ENCODE peak calls at places on chromosomes 5 and 9, in six cellular contexts. A, Q, E, R, O and U are unnamed samples.

GRCh38 chr9:88733651-88734470 is 198.9 kb downstream of the NXNL2 start:
- DNase-seq in A (no peak), Q (no peak), E (no peak), R (no peak), O (no peak), U (no peak)

GRCh38 chr5:129996896-129997295 is 92.6 kb downstream of the CHSY3 start:
- DNase-seq in A (no peak), Q (no peak), E (no peak), R (no peak), O (no peak), U (no peak)

GRCh38 chr5:62296998-62297397 is 9.0 kb upstream of the KIF2A start:
- DNase-seq in A (no peak), Q (no peak), E (no peak), R (no peak), O (no peak), U (no peak)

GRCh38 chr5:7634837-7635236 is 216.1 kb downstream of the CFAP90 start:
- DNase-seq in A (no peak), Q (no peak), E (no peak), R (no peak), O (no peak), U (no peak)

GRCh38 chr5:132498686-132499271 is 8.2 kb upstream of the IRF1 start:
- DNase-seq in A (no peak), Q (no peak), E (no peak), R (peak; percentile 32), O (no peak), U (no peak)

GRCh38 chr9:20873240-20873860 is 158.1 kb downstream of the HACD4 start:
- DNase-seq in A (no peak), Q (no peak), E (no peak), R (no peak), O (no peak), U (no peak)

GRCh38 chr5:27191786-27192505 is 153.6 kb upstream of the CDH9 start:
- DNase-seq in A (no peak), Q (no peak), E (no peak), R (no peak), O (no peak), U (no peak)

GRCh38 chr5:103908327-103909099 is 345.9 kb upstream of the NUDT12 start:
- DNase-seq in A (no peak), Q (no peak), E (no peak), R (no peak), O (no peak), U (no peak)

GRCh38 chr9:4837126-4837767 is 44.5 kb downstream of the RCL1 start:
- DNase-seq in A (no peak), Q (peak; percentile 30), E (no peak), R (no peak), O (no peak), U (no peak)

GRCh38 chr5:89707891-89708290 is 701.7 kb downstream of the CETN3 start:
- DNase-seq in A (no peak), Q (no peak), E (no peak), R (no peak), O (no peak), U (no peak)

GRCh38 chr9:132351404-132352050 is 3.3 kb downstream of the SETX start:
- DNase-seq in A (no peak), Q (no peak), E (no peak), R (no peak), O (no peak), U (no peak)

GRCh38 chr9:93675336-93676150 is 99.2 kb downstream of the PHF2 start:
- DNase-seq in A (peak; percentile 18), Q (no peak), E (no peak), R (peak; percentile 39), O (no peak), U (no peak)

GRCh38 chr9:71791875-71792274 is 23.6 kb upstream of the CEMIP2 start:
- DNase-seq in A (no peak), Q (no peak), E (no peak), R (no peak), O (no peak), U (no peak)

GRCh38 chr9:34343090-34343489 is 13.7 kb downstream of the NUDT2 start:
- DNase-seq in A (no peak), Q (no peak), E (no peak), R (no peak), O (no peak), U (no peak)

GRCh38 chr5:135834639-135835529 is at the start of gene SLC25A48:
- DNase-seq in A (peak; percentile 80), Q (peak; percentile 52), E (peak; percentile 72), R (peak; percentile 88), O (no peak), U (no peak)

GRCh38 chr9:311837-312236 is 97.2 kb downstream of the DOCK8 start:
- DNase-seq in A (no peak), Q (no peak), E (no peak), R (no peak), O (no peak), U (no peak)

GRCh38 chr5:172109749-172110148 is 78.3 kb downstream of the STK10 start:
- DNase-seq in A (no peak), Q (no peak), E (no peak), R (no peak), O (no peak), U (no peak)

GRCh38 chr5:60387041-60387440 is 312.9 kb downstream of the DEPDC1B start:
- DNase-seq in A (no peak), Q (no peak), E (no peak), R (no peak), O (no peak), U (no peak)

GRCh38 chr9:112894031-112894430 is 3.4 kb upstream of the SLC46A2 start:
- DNase-seq in A (no peak), Q (no peak), E (no peak), R (no peak), O (no peak), U (no peak)

GRCh38 chr9:86600291-86600690 is 246.1 kb upstream of the TUT7 start:
- DNase-seq in A (no peak), Q (no peak), E (no peak), R (no peak), O (no peak), U (no peak)

GRCh38 chr9:132301521-132301920 is 53.3 kb downstream of the SETX start:
- DNase-seq in A (no peak), Q (no peak), E (no peak), R (no peak), O (no peak), U (no peak)

GRCh38 chr9:4750021-4750673 is 9.1 kb upstream of the AK3 start:
- DNase-seq in A (no peak), Q (no peak), E (peak; percentile 24), R (no peak), O (no peak), U (no peak)

GRCh38 chr9:12162101-12162500 is 531.1 kb upstream of the TYRP1 start:
- DNase-seq in A (no peak), Q (no peak), E (no peak), R (no peak), O (no peak), U (no peak)

GRCh38 chr5:150484964-150485769 is 22.8 kb upstream of the NDST1 start:
- DNase-seq in A (no peak), Q (peak; percentile 39), E (no peak), R (no peak), O (no peak), U (no peak)

GRCh38 chr9:126397056-126397455 is 70.4 kb downstream of the MVB12B start:
- DNase-seq in A (no peak), Q (no peak), E (no peak), R (no peak), O (peak; percentile 54), U (no peak)

GRCh38 chr9:105535920-105536668 is 21.8 kb upstream of the FKTN start:
- DNase-seq in A (no peak), Q (no peak), E (no peak), R (no peak), O (no peak), U (no peak)

GRCh38 chr5:41537581-41537980 is 27.2 kb upstream of the PLCXD3 start:
- DNase-seq in A (no peak), Q (no peak), E (no peak), R (no peak), O (no peak), U (no peak)

GRCh38 chr5:1799602-1800469 is at the start of gene MRPL36:
- DNase-seq in A (peak; percentile 99), Q (peak; percentile 84), E (peak; percentile 97), R (peak; percentile 89), O (no peak), U (peak; percentile 91)

GRCh38 chr9:129776938-129777768 is 24.3 kb upstream of the PTGES start:
- DNase-seq in A (peak; percentile 45), Q (peak; percentile 67), E (peak; percentile 97), R (no peak), O (no peak), U (peak; percentile 99)
- H3K4me3 ChIP-seq in A (no peak overlapping the region), Q (no peak overlapping the region), E (peak overlapping the region; percentile 19), R (no peak overlapping the region), O (no peak overlapping the region), U (no peak overlapping the region)

GRCh38 chr5:14444161-14444560 is 137.4 kb upstream of the OTULINL start:
- DNase-seq in A (no peak), Q (no peak), E (no peak), R (no peak), O (no peak), U (no peak)

GRCh38 chr5:14444988-14445387 is 136.6 kb upstream of the OTULINL start:
- DNase-seq in A (no peak), Q (no peak), E (no peak), R (no peak), O (no peak), U (no peak)

GRCh38 chr5:14443665-14444064 is 137.9 kb upstream of the OTULINL start:
- DNase-seq in A (no peak), Q (no peak), E (no peak), R (no peak), O (no peak), U (no peak)

GRCh38 chr5:14447958-14448881 is 133.4 kb upstream of the OTULINL start:
- DNase-seq in A (peak; percentile 65), Q (no peak), E (no peak), R (no peak), O (peak; percentile 28), U (no peak)

DNA sequence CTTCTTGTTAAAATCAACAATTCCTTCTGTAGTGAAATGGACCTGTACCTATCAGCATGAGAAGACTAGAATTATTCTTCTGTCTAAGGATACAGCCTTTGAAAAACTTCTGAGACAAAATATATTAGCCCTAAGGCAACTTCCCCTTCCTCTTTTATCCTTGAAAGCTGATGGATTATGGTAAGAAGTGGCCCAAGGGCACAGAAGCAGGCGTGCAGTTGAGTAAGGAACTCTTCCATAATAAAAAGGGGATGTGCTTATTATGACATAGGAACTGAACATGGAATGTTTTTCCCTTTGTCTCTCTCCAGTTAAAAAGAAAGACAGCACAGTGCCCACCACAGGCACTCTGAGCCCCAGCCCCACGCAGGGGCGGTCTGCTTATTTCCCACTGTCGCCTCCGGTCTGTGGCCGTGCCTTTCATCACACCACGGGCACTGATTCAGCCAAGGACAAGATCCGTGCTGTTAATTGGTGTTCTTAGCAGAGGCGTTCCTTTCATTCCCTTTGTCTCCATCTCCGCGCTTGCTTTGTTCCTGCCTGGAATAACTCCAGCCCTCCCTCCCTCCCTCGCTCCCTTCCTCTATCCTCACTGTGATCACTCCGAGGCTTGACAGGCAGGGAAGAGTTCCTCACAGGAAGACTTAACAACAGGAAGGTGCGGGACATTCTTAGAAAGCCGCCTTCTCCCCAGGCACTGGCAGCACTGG is 135.9 kb upstream of the OTULINL start:
- DNase-seq in A (peak; percentile 51), Q (no peak), E (no peak), R (no peak), O (no peak), U (peak; percentile 4)
- TF ChIP-seq GABPA in A (no peak), Q (no peak), E (no peak), R (no peak), O (no peak), U (no peak)

GRCh38 chr5:21663082-21663481 is 1190.1 kb downstream of the CDH12 start:
- DNase-seq in A (no peak), Q (peak; percentile 5), E (no peak), R (peak; percentile 60), O (no peak), U (peak; percentile 6)
- TF ChIP-seq CTCF in A (peak; percentile 39), Q (peak; percentile 42), E (no peak), R (peak; percentile 45), O (no peak), U (no peak)

GRCh38 chr5:96433066-96433447 is at the start of gene PCSK1:
- DNase-seq in A (peak; percentile 44), Q (no peak), E (no peak), R (no peak), O (no peak), U (no peak)
- H3K4me3 ChIP-seq in A (no peak within 1 kb of the TSS), Q (no peak within 1 kb of the TSS), E (no peak within 1 kb of the TSS), R (peak within 1 kb of the TSS; percentile 73), O (no peak within 1 kb of the TSS), U (no peak within 1 kb of the TSS)